ENCODE peak calls at places on chromosomes 3 and 15, in ten cellular contexts. I is heart left ventricle, U is tibial nerve, Q is PC-9, D is tibial artery, W is HepG2, E is left lung, Z is left ventricle myocardium inferior, N is stomach, M is psoas muscle. V is an unnamed sample.
A peak's percentile ranks its signal among the peaks of the same experiment; 100 is the strongest.

GRCh38 chr3:175335229-175335628 is 476.1 kb downstream of the NAALADL2 start:
- DNase-seq in E (no peak), M (no peak), Z (no peak), W (no peak), U (no peak), N (no peak), Q (peak; percentile 54), I (no peak), D (no peak), V (no peak)

GRCh38 chr3:36792342-36792741 is 28.0 kb upstream of the DCLK3 start:
- DNase-seq in D (no peak), E (no peak), I (no peak), W (peak; percentile 30), U (no peak), Q (no peak), M (no peak), N (no peak), Z (no peak), V (peak; percentile 6)

GRCh38 chr3:23669541-23670255 is 136.1 kb upstream of the UBE2E1 start:
- DNase-seq in E (no peak), D (no peak), I (no peak), W (no peak), Q (peak; percentile 62), M (no peak), Z (no peak), N (no peak), U (no peak), V (no peak)

GRCh38 chr3:74630602-74631001 is 16.1 kb upstream of the CNTN3 start:
- DNase-seq in N (no peak), U (peak; percentile 43), W (no peak), E (no peak), Q (no peak), D (no peak), M (no peak), I (no peak), Z (no peak), V (no peak)

GRCh38 chr15:46580487-46580886 is 945.7 kb downstream of the SQOR start:
- DNase-seq in W (no peak), I (no peak), N (no peak), Q (no peak), M (no peak), Z (no peak), U (no peak), E (no peak), D (no peak), V (no peak)

GRCh38 chr3:17730318-17730967 is 12.0 kb downstream of the TBC1D5 start:
- DNase-seq in Z (peak; percentile 27), W (peak; percentile 15), M (no peak), I (no peak), U (no peak), E (no peak), Q (no peak), D (no peak), N (no peak), V (peak; percentile 60)

GRCh38 chr3:174193559-174193958 is 665.6 kb upstream of the NAALADL2 start:
- DNase-seq in N (no peak), Z (no peak), Q (no peak), M (no peak), D (no peak), U (no peak), I (no peak), W (no peak), E (no peak), V (no peak)

GRCh38 chr3:105448338-105448982 is 81.8 kb downstream of the ALCAM start:
- DNase-seq in U (no peak), E (no peak), Z (no peak), M (no peak), I (no peak), N (no peak), Q (no peak), W (no peak), D (no peak), V (peak; percentile 1)

DNA sequence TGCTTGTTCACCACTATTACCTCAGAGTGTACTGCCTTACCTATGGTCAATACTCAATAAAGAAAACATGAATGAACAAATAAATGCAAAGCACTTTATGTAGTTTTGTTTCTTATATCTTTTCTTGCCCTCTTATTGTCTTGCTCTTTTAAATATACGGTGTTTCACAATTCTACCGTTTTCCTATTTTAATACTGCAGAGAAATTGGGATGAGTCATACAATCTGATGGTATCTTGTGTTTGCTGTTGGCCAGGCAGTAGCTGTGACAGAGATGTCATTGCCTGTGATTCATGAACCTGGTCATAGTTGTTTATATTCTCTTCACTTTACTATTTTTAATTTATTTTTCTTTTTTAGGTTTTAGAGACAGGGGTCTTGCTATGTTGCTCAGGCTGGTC is 48.3 kb downstream of the SERP1 start:
- DNase-seq in Z (no peak), U (no peak), I (no peak), M (no peak), N (no peak), D (no peak), W (no peak), Q (peak; percentile 88), E (no peak), V (no peak)
- H3K4me3 ChIP-seq in Z (no peak overlapping the region), U (no peak overlapping the region), I (no peak overlapping the region), M (no peak overlapping the region), N (no peak overlapping the region), D (no peak overlapping the region), W (no peak overlapping the region), Q (no peak overlapping the region), E (no peak overlapping the region), V (no peak overlapping the region)

GRCh38 chr15:74628199-74628598 is 12.6 kb downstream of the CLK3 start:
- DNase-seq in N (no peak), I (no peak), Z (no peak), Q (no peak), W (no peak), D (no peak), E (no peak), U (no peak), M (no peak), V (no peak)

GRCh38 chr15:74626336-74626735 is 10.7 kb downstream of the CLK3 start:
- DNase-seq in D (no peak), W (no peak), N (no peak), Q (no peak), Z (no peak), E (no peak), U (no peak), M (no peak), I (no peak), V (no peak)

GRCh38 chr15:74627766-74628165 is 12.1 kb downstream of the CLK3 start:
- DNase-seq in M (no peak), W (no peak), U (no peak), D (no peak), Q (no peak), E (no peak), Z (no peak), N (no peak), I (no peak), V (no peak)

GRCh38 chr15:74625693-74626092 is 10.1 kb downstream of the CLK3 start:
- DNase-seq in W (no peak), E (no peak), M (no peak), Q (no peak), I (no peak), D (no peak), Z (no peak), N (no peak), U (no peak), V (no peak)

DNA sequence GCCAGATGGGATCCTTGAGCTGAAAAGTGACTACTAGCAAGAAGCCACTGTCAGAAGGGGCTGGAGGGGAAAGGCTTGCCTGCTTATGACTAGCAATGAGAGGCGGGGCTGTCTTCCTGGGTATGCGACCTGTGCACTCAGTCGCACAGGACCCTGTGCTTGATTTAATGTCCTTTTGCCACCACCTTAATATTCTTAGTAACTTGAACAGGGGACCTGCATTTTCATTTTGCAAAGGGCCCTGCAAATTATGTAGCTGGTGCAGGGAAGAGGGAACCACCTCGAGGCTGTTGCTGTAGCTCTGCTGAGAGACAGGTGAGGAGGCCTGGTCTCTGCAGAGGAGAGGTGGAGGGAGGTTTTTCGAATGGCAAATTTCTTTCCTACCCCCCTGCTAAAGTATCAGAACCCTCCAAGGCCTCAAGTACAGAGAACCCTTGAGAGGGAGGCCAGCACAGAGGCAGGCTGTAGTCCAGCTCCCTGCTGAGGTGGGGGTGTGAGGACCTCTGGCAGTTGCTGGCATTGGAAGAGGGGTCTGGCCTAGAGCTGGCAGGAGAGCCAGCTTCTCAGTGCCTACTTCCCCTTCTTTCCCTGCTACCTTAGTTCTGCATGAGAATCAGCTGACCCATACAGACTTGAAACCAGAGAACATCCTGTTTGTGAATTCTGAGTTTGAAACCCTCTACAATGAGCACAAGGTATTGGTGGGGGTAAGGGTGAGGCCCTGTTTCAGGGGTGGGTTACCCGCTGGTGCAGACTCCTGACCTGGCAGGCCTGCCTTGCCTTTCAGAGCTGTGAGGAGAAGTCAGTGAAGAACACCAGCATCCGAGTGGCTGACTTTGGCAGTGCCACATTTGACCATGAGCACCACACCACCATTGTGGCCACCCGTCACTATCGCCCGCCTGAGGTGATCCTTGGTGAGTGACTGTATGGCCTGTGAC is 11.4 kb downstream of the CLK3 start:
- DNase-seq in Z (no peak), M (no peak), U (no peak), E (no peak), Q (no peak), D (no peak), I (no peak), W (no peak), N (no peak), V (no peak)
- H3K36me3 ChIP-seq in Z (peaks cover 97% of the 10 kb centered on the region), M (peaks cover 99% of the 10 kb centered on the region), U (peaks cover 55% of the 10 kb centered on the region), E (peaks cover 8% of the 10 kb centered on the region), Q (peaks cover 15% of the 10 kb centered on the region), D (peaks cover 78% of the 10 kb centered on the region), I (peaks cover 94% of the 10 kb centered on the region), W (peaks cover 66% of the 10 kb centered on the region), N (peaks cover 99% of the 10 kb centered on the region), V (peaks cover 68% of the 10 kb centered on the region)

GRCh38 chr15:82312611-82313349 is 36.5 kb downstream of the GOLGA6L10 start:
- DNase-seq in M (no peak), U (no peak), Z (no peak), Q (no peak), I (no peak), N (peak; percentile 13), D (peak; percentile 57), W (no peak), E (no peak), V (no peak)

GRCh38 chr15:82315519-82316246 is 33.6 kb downstream of the GOLGA6L10 start:
- DNase-seq in U (no peak), W (no peak), N (no peak), I (peak; percentile 59), Q (no peak), D (peak; percentile 51), M (no peak), E (no peak), Z (peak; percentile 49), V (no peak)

GRCh38 chr15:82313446-82313845 is 35.8 kb downstream of the GOLGA6L10 start:
- DNase-seq in I (no peak), M (no peak), W (no peak), Z (no peak), E (no peak), N (no peak), U (no peak), Q (no peak), D (peak; percentile 34), V (no peak)

GRCh38 chr15:82317091-82317489 is 32.2 kb downstream of the GOLGA6L10 start:
- DNase-seq in I (no peak), E (no peak), M (no peak), N (no peak), Q (no peak), W (no peak), Z (no peak), D (no peak), U (no peak), V (no peak)

DNA sequence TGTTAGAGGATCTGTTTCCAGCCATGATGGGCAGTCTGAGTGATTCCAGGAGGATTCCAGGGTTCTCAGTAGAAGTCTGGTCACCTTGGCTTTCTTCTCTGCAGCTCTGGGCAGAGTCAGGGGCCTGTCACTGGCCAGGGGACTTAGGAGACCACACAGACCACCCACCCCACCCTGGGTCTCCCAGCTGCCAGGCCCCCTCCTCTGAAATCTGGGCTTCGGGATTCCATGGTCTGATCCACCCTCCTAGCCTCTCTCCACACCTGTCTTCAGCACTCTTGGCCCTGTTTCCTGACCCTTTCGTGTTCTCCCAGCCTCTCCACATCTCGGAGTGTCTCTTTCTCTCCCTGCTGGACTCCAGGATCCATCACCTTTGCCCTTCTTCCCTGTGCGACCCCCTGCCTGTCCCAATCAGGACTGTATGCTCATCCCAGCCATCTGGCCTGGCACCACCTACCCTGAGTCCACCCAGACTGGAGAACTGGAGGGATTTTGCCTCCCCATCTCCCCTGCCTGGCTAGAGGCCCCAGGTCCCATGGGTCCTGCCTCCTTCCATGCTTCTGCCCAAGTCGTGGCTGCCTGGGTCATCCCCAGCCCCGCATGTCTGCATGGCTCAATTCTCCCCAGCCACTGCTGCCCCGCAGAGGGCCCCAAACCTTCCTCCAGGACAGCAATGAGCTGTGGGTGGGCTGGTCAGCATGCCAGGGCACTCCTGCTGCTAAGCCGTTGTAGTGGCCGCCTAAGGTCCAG is 34.3 kb downstream of the GOLGA6L10 start:
- DNase-seq in E (no peak), N (no peak), Z (no peak), M (no peak), I (no peak), U (no peak), Q (no peak), D (peak; percentile 49), W (no peak), V (no peak)
- H3K4me3 ChIP-seq in E (no peak overlapping the region), N (no peak overlapping the region), Z (no peak overlapping the region), M (no peak overlapping the region), I (no peak overlapping the region), U (no peak overlapping the region), Q (no peak overlapping the region), D (no peak overlapping the region), W (no peak overlapping the region), V (no peak overlapping the region)

GRCh38 chr15:72585025-72585424 is 69.5 kb upstream of the GOLGA6B start:
- DNase-seq in M (no peak), E (no peak), D (no peak), N (no peak), W (no peak), I (no peak), Z (no peak), Q (no peak), U (no peak), V (no peak)

GRCh38 chr15:72584006-72584405 is 70.5 kb upstream of the GOLGA6B start:
- DNase-seq in W (no peak), D (no peak), N (no peak), U (no peak), M (no peak), E (no peak), Z (no peak), Q (no peak), I (no peak), V (no peak)

GRCh38 chr15:72590427-72590826 is 64.1 kb upstream of the GOLGA6B start:
- DNase-seq in W (no peak), U (no peak), M (no peak), E (no peak), I (no peak), Z (no peak), D (no peak), Q (no peak), N (no peak), V (no peak)

GRCh38 chr15:72588096-72588495 is 66.4 kb upstream of the GOLGA6B start:
- DNase-seq in U (no peak), Z (no peak), N (no peak), I (no peak), D (no peak), M (no peak), Q (no peak), W (no peak), E (no peak), V (no peak)

GRCh38 chr15:72585659-72586058 is 68.8 kb upstream of the GOLGA6B start:
- DNase-seq in E (no peak), Z (no peak), N (no peak), D (no peak), Q (no peak), I (no peak), W (peak; percentile 7), M (no peak), U (no peak), V (no peak)
- H3K36me3 ChIP-seq in E (no peaks in the 10 kb centered on the region), Z (peaks cover 55% of the 10 kb centered on the region), N (peaks cover 58% of the 10 kb centered on the region), D (peaks cover 35% of the 10 kb centered on the region), Q (peaks cover 20% of the 10 kb centered on the region), I (peaks cover 27% of the 10 kb centered on the region), W (peaks cover 9% of the 10 kb centered on the region), M (peaks cover 58% of the 10 kb centered on the region), U (peaks cover 6% of the 10 kb centered on the region), V (peaks cover 46% of the 10 kb centered on the region)